ENCODE peak calls at places on chromosomes 13 and 19, in six cellular contexts. One of them, this sample, is unnamed.

GRCh38 chr13:101869553-101869952 is 417.1 kb downstream of the ITGBL1 start:
- DNase-seq in HCT116: no peak
- DNase-seq in HepG2: no peak
- DNase-seq in K562: no peak
- DNase-seq in GM12878: no peak
- DNase-seq in H1: no peak
- DNase-seq in this sample: no peak

GRCh38 chr13:99407906-99408702 is 93.2 kb upstream of the TM9SF2 start:
- DNase-seq in HCT116: no peak
- DNase-seq in HepG2: no peak
- DNase-seq in K562: no peak
- DNase-seq in GM12878: no peak
- DNase-seq in H1: no peak
- DNase-seq in this sample: no peak

GRCh38 chr19:41930926-41931592 is 2.8 kb upstream of the ERFL start:
- DNase-seq in HCT116: no peak
- DNase-seq in HepG2: no peak
- DNase-seq in K562: no peak
- DNase-seq in GM12878: no peak
- DNase-seq in H1: peak; percentile 84
- DNase-seq in this sample: peak; percentile 46

GRCh38 chr19:756232-756631 is 5.3 kb downstream of the MISP start:
- DNase-seq in HCT116: peak; percentile 73
- DNase-seq in HepG2: peak; percentile 82
- DNase-seq in K562: peak; percentile 86
- DNase-seq in GM12878: no peak
- DNase-seq in H1: no peak
- DNase-seq in this sample: no peak

GRCh38 chr13:97506511-97506910 is 72.5 kb downstream of the RAP2A start:
- DNase-seq in HCT116: no peak
- DNase-seq in HepG2: no peak
- DNase-seq in K562: no peak
- DNase-seq in GM12878: no peak
- DNase-seq in H1: no peak
- DNase-seq in this sample: no peak

GRCh38 chr13:44967656-44968451 is 21.4 kb downstream of the NUFIP1 start:
- DNase-seq in HCT116: no peak
- DNase-seq in HepG2: no peak
- DNase-seq in K562: no peak
- DNase-seq in GM12878: no peak
- DNase-seq in H1: no peak
- DNase-seq in this sample: no peak

GRCh38 chr13:51091839-51092238 is 19.2 kb downstream of the C13orf42 start:
- DNase-seq in HCT116: no peak
- DNase-seq in HepG2: no peak
- DNase-seq in K562: no peak
- DNase-seq in GM12878: no peak
- DNase-seq in H1: peak; percentile 52
- DNase-seq in this sample: no peak

GRCh38 chr19:50490411-50490811 is 13.8 kb upstream of the GARIN5A start:
- DNase-seq in HCT116: no peak
- DNase-seq in HepG2: no peak
- DNase-seq in K562: no peak
- DNase-seq in GM12878: no peak
- DNase-seq in H1: no peak
- DNase-seq in this sample: no peak

GRCh38 chr19:10471909-10472308 is 31.2 kb downstream of the KEAP1 start:
- DNase-seq in HCT116: no peak
- DNase-seq in HepG2: peak; percentile 54
- DNase-seq in K562: no peak
- DNase-seq in GM12878: no peak
- DNase-seq in H1: no peak
- DNase-seq in this sample: no peak

GRCh38 chr19:38429055-38429810 is 3.2 kb upstream of the RASGRP4 start:
- DNase-seq in HCT116: no peak
- DNase-seq in HepG2: no peak
- DNase-seq in K562: no peak
- DNase-seq in GM12878: no peak
- DNase-seq in H1: no peak
- DNase-seq in this sample: no peak

GRCh38 chr13:98068511-98068910 is 74.4 kb upstream of the FARP1 start:
- DNase-seq in HCT116: no peak
- DNase-seq in HepG2: no peak
- DNase-seq in K562: no peak
- DNase-seq in GM12878: no peak
- DNase-seq in H1: no peak
- DNase-seq in this sample: no peak

GRCh38 chr13:35964764-35965163 is 166.4 kb downstream of the DCLK1 start:
- DNase-seq in HCT116: no peak
- DNase-seq in HepG2: peak; percentile 22
- DNase-seq in K562: no peak
- DNase-seq in GM12878: no peak
- DNase-seq in H1: no peak
- DNase-seq in this sample: no peak

GRCh38 chr19:52963229-52963760 is 614 bp upstream of the ZNF816 start:
- DNase-seq in HCT116: no peak
- DNase-seq in HepG2: peak; percentile 2
- DNase-seq in K562: peak; percentile 14
- DNase-seq in GM12878: no peak
- DNase-seq in H1: peak; percentile 66
- DNase-seq in this sample: no peak

GRCh38 chr13:99367106-99367616 is 60.0 kb upstream of the GPR183 start:
- DNase-seq in HCT116: no peak
- DNase-seq in HepG2: no peak
- DNase-seq in K562: no peak
- DNase-seq in GM12878: no peak
- DNase-seq in H1: peak; percentile 41
- DNase-seq in this sample: no peak

GRCh38 chr19:43651758-43652545 is 12.3 kb upstream of the CADM4 start:
- DNase-seq in HCT116: no peak
- DNase-seq in HepG2: peak; percentile 75
- DNase-seq in K562: peak; percentile 81
- DNase-seq in GM12878: no peak
- DNase-seq in H1: peak; percentile 80
- DNase-seq in this sample: no peak

GRCh38 chr19:5113101-5113557 is 144.2 kb downstream of the KDM4B start:
- DNase-seq in HCT116: no peak
- DNase-seq in HepG2: no peak
- DNase-seq in K562: no peak
- DNase-seq in GM12878: no peak
- DNase-seq in H1: no peak
- DNase-seq in this sample: peak; percentile 51
- TF ChIP-seq ZNF274 in HCT116: no peak
- TF ChIP-seq ZNF274 in HepG2: no peak
- TF ChIP-seq ZNF274 in K562: no peak
- TF ChIP-seq ZNF274 in GM12878: no peak
- TF ChIP-seq ZNF274 in H1: no peak
- TF ChIP-seq ZNF274 in this sample: no peak

GRCh38 chr19:31529121-31529520 is 179.9 kb upstream of the TSHZ3 start:
- DNase-seq in HCT116: no peak
- DNase-seq in HepG2: no peak
- DNase-seq in K562: no peak
- DNase-seq in GM12878: no peak
- DNase-seq in H1: peak; percentile 17
- DNase-seq in this sample: no peak
- H3K9me3 ChIP-seq in HCT116: peaks cover 23% of the 10 kb centered on the region
- H3K9me3 ChIP-seq in HepG2: peaks cover 72% of the 10 kb centered on the region
- H3K9me3 ChIP-seq in K562: no peaks in the 10 kb centered on the region
- H3K9me3 ChIP-seq in GM12878: no peaks in the 10 kb centered on the region
- H3K9me3 ChIP-seq in H1: peaks cover 9% of the 10 kb centered on the region
- H3K9me3 ChIP-seq in this sample: peaks cover 8% of the 10 kb centered on the region

DNA sequence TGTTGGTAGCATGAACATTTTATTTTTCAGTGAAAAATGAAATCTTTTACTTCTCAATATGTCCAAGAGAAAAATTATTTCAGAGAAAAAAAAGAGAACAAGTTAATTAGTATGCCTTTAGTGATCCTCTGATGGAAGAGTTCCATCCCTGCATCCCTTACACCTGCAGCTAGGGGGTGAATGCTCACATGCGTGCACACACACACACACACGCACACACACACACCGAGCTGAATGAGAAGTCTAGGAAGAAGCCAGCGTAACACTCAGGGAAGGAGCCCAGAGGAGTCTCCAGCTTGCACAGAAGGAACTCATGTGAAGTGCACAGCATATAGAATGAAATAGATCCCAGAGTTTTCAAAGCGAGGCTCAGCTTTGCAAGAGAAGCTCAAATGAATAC is 510.5 kb downstream of the IRS2 start:
- DNase-seq in HCT116: no peak
- DNase-seq in HepG2: no peak
- DNase-seq in K562: no peak
- DNase-seq in GM12878: no peak
- DNase-seq in H1: no peak
- DNase-seq in this sample: no peak
- TF ChIP-seq ZNF274 in HCT116: no peak
- TF ChIP-seq ZNF274 in HepG2: no peak
- TF ChIP-seq ZNF274 in K562: no peak
- TF ChIP-seq ZNF274 in GM12878: no peak
- TF ChIP-seq ZNF274 in H1: no peak
- TF ChIP-seq ZNF274 in this sample: no peak

DNA sequence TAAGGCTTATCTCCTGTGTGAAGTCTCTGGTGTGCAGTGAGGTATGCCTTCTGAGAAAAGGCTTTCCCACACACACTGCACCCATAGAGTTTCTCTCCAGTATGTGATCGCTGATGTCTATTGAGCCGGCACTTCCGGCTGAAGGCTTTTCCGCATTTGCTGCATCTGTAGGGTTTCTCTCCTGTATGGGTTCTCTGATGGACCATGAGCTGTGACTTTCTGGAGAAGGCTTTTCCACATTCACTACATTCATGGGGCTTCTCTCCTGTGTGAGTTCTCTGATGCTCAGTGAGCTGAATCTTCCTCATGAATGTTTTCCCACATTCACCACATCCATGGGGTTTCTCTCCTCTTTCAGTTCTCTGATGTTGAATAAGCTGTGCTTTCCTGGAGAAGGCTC is 14.7 kb downstream of the ZNF577 start:
- DNase-seq in HCT116: no peak
- DNase-seq in HepG2: no peak
- DNase-seq in K562: no peak
- DNase-seq in GM12878: no peak
- DNase-seq in H1: no peak
- DNase-seq in this sample: no peak
- H3K9me3 ChIP-seq in HCT116: peaks cover 61% of the 10 kb centered on the region
- H3K9me3 ChIP-seq in HepG2: peaks cover 91% of the 10 kb centered on the region
- H3K9me3 ChIP-seq in K562: peaks cover 36% of the 10 kb centered on the region
- H3K9me3 ChIP-seq in GM12878: peaks cover 20% of the 10 kb centered on the region
- H3K9me3 ChIP-seq in H1: peaks cover 79% of the 10 kb centered on the region
- H3K9me3 ChIP-seq in this sample: peaks cover 83% of the 10 kb centered on the region

GRCh38 chr19:13085673-13086072 is 17.0 kb downstream of the LYL1 start:
- DNase-seq in HCT116: no peak
- DNase-seq in HepG2: no peak
- DNase-seq in K562: no peak
- DNase-seq in GM12878: no peak
- DNase-seq in H1: no peak
- DNase-seq in this sample: no peak

GRCh38 chr19:13083008-13083404 is 19.7 kb downstream of the LYL1 start:
- DNase-seq in HCT116: no peak
- DNase-seq in HepG2: no peak
- DNase-seq in K562: no peak
- DNase-seq in GM12878: no peak
- DNase-seq in H1: no peak
- DNase-seq in this sample: no peak

GRCh38 chr19:13082192-13083007 is 20.3 kb downstream of the LYL1 start:
- DNase-seq in HCT116: no peak
- DNase-seq in HepG2: peak; percentile 52
- DNase-seq in K562: peak; percentile 65
- DNase-seq in GM12878: no peak
- DNase-seq in H1: no peak
- DNase-seq in this sample: no peak

GRCh38 chr19:13086341-13086740 is 16.3 kb downstream of the LYL1 start:
- DNase-seq in HCT116: no peak
- DNase-seq in HepG2: no peak
- DNase-seq in K562: no peak
- DNase-seq in GM12878: no peak
- DNase-seq in H1: no peak
- DNase-seq in this sample: no peak

DNA sequence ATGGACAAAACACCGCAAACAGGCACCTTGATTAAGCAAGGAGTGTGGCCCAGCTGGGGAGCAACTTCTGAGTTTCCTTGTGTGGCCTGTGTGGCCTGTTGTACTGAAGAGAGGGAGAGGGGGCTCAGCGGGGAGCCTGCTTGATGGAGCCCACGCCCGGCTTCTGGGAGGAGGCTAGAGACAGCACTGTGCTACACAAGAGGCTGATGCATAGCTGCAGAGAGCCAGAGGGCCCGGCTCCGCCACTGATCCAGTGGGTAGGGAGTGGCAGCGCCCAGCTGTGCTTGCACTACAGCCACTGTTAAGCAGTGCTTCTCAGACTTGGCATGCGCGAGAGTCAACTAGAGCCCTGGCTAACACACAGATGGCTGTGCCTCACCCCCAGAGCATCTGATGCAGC is 19.0 kb downstream of the LYL1 start:
- DNase-seq in HCT116: no peak
- DNase-seq in HepG2: no peak
- DNase-seq in K562: no peak
- DNase-seq in GM12878: no peak
- DNase-seq in H1: no peak
- DNase-seq in this sample: no peak
- TF ChIP-seq ZNF274 in HCT116: no peak
- TF ChIP-seq ZNF274 in HepG2: no peak
- TF ChIP-seq ZNF274 in K562: no peak
- TF ChIP-seq ZNF274 in GM12878: no peak
- TF ChIP-seq ZNF274 in H1: no peak
- TF ChIP-seq ZNF274 in this sample: no peak

GRCh38 chr19:37114001-37114400 is 35.8 kb downstream of the ZNF420 start:
- DNase-seq in HCT116: no peak
- DNase-seq in HepG2: no peak
- DNase-seq in K562: peak; percentile 30
- DNase-seq in GM12878: no peak
- DNase-seq in H1: no peak
- DNase-seq in this sample: no peak
- H3K9me3 ChIP-seq in HCT116: no peaks in the 10 kb centered on the region
- H3K9me3 ChIP-seq in HepG2: peaks cover 72% of the 10 kb centered on the region
- H3K9me3 ChIP-seq in K562: peaks cover 4% of the 10 kb centered on the region
- H3K9me3 ChIP-seq in GM12878: peaks cover 14% of the 10 kb centered on the region
- H3K9me3 ChIP-seq in H1: peaks cover 37% of the 10 kb centered on the region
- H3K9me3 ChIP-seq in this sample: peaks cover 42% of the 10 kb centered on the region

GRCh38 chr13:94706854-94707399 is 5.4 kb downstream of the SOX21 start:
- DNase-seq in HCT116: no peak
- DNase-seq in HepG2: no peak
- DNase-seq in K562: no peak
- DNase-seq in GM12878: no peak
- DNase-seq in H1: no peak
- DNase-seq in this sample: no peak
- TF ChIP-seq ZNF274 in HCT116: no peak
- TF ChIP-seq ZNF274 in HepG2: no peak
- TF ChIP-seq ZNF274 in K562: no peak
- TF ChIP-seq ZNF274 in GM12878: no peak
- TF ChIP-seq ZNF274 in H1: no peak
- TF ChIP-seq ZNF274 in this sample: no peak

GRCh38 chr19:58166708-58167280 is 16.1 kb upstream of the ZNF274 start:
- DNase-seq in HCT116: no peak
- DNase-seq in HepG2: no peak
- DNase-seq in K562: no peak
- DNase-seq in GM12878: no peak
- DNase-seq in H1: no peak
- DNase-seq in this sample: no peak
- H3K9me3 ChIP-seq in HCT116: peaks cover 28% of the 10 kb centered on the region
- H3K9me3 ChIP-seq in HepG2: peaks cover 83% of the 10 kb centered on the region
- H3K9me3 ChIP-seq in K562: peaks cover 9% of the 10 kb centered on the region
- H3K9me3 ChIP-seq in GM12878: peaks cover 8% of the 10 kb centered on the region
- H3K9me3 ChIP-seq in H1: peaks cover 57% of the 10 kb centered on the region
- H3K9me3 ChIP-seq in this sample: peaks cover 76% of the 10 kb centered on the region

This sample was measured in NT2/D1.